ENCODE peak calls at places on chromosomes 12 and 14, in eight cellular contexts. N is Daoy; S is H54; J is ACHN; B is OCI-LY7; E is CD8-positive, alpha-beta T cell; Z is stimulated activated CD4-positive, alpha-beta T cell treated with anti-CD3 and anti-CD28 coated beads, Interleukin-2, amount 100 ng/mL, for 48 hours; L is CD8-positive, alpha-beta memory T cell. V is an unnamed sample.

GRCh38 chr12:77847060-77847541 is 16.4 kb downstream of the NAV3 start:
- DNase-seq in Z (no peak), B (peak), S (no peak), E (no peak), J (no peak), N (peak), L (no peak), V (no peak)

GRCh38 chr14:68978550-68978911 is 571 bp downstream of the ACTN1 start:
- DNase-seq in B (no peak), L (no peak), N (peak), E (peak), Z (no peak), J (peak), S (no peak), V (no peak)

GRCh38 chr12:69987453-69988102 is 162.6 kb downstream of the MYRFL start:
- DNase-seq in J (peak), Z (no peak), B (no peak), N (peak), E (no peak), S (peak), L (no peak), V (peak)

GRCh38 chr12:1919284-1919683 is 832 bp upstream of the CACNA2D4 start:
- DNase-seq in S (no peak), N (peak), J (no peak), B (no peak), Z (no peak), E (no peak), L (no peak), V (no peak)

GRCh38 chr14:84340938-84341337 is 1189.0 kb upstream of the FLRT2 start:
- DNase-seq in S (no peak), Z (no peak), B (no peak), J (no peak), L (no peak), N (no peak), E (no peak), V (no peak)

GRCh38 chr14:101992708-101993107 is 28.3 kb downstream of the DYNC1H1 start:
- DNase-seq in N (no peak), L (no peak), B (peak), E (no peak), S (no peak), Z (no peak), J (no peak), V (no peak)

GRCh38 chr12:26162905-26163304 is 32.5 kb upstream of the SSPN start:
- DNase-seq in Z (no peak), N (no peak), L (no peak), E (no peak), B (no peak), J (no peak), S (no peak), V (no peak)

GRCh38 chr14:90383731-90384542 is 12.9 kb upstream of the CALM1 start:
- DNase-seq in L (peak), B (peak), E (peak), S (no peak), N (peak), J (peak), Z (peak), V (peak)

GRCh38 chr14:21408152-21408551 is 24.3 kb upstream of the SUPT16H start:
- DNase-seq in E (no peak), Z (no peak), J (peak), S (peak), L (no peak), B (no peak), N (peak), V (peak)

GRCh38 chr12:72511906-72512305 is 239.7 kb downstream of the TRHDE start:
- DNase-seq in S (no peak), B (no peak), J (peak), E (no peak), L (no peak), Z (no peak), N (peak), V (peak)

GRCh38 chr14:106831322-106831720 is 1304.9 kb downstream of the TMEM121 start:
- DNase-seq in B (peak), N (no peak), S (no peak), Z (peak), J (peak), E (peak), L (peak), V (no peak)

GRCh38 chr12:115079760-115080159 is 395.8 kb upstream of the TBX3 start:
- DNase-seq in L (no peak), J (no peak), N (no peak), B (no peak), E (no peak), S (no peak), Z (no peak), V (no peak)

GRCh38 chr12:11759894-11760293 is 110.4 kb downstream of the ETV6 start:
- DNase-seq in J (no peak), S (no peak), E (no peak), L (no peak), N (no peak), B (no peak), Z (no peak), V (no peak)

GRCh38 chr12:54383041-54383609 is 1.4 kb downstream of the ZNF385A start:
- DNase-seq in E (no peak), B (no peak), S (peak), J (peak), L (no peak), Z (no peak), N (peak), V (peak)

GRCh38 chr12:51082561-51083139 is 746 bp downstream of the CSRNP2 start:
- DNase-seq in Z (peak), B (peak), S (peak), L (no peak), E (peak), J (peak), N (peak), V (peak)

GRCh38 chr12:29463198-29463597 is 34.3 kb downstream of the OVCH1 start:
- DNase-seq in L (no peak), E (no peak), Z (no peak), B (no peak), J (no peak), S (no peak), N (no peak), V (no peak)

GRCh38 chr12:119069029-119069731 is 87.8 kb downstream of the SRRM4 start:
- DNase-seq in Z (no peak), E (no peak), L (no peak), N (no peak), J (no peak), S (no peak), B (no peak), V (no peak)

GRCh38 chr12:27592548-27592947 is 68.5 kb downstream of the PPFIBP1 start:
- DNase-seq in J (no peak), L (no peak), E (no peak), N (peak), B (no peak), S (no peak), Z (no peak), V (peak)

GRCh38 chr12:96171905-96172304 is 22.3 kb upstream of the ELK3 start:
- DNase-seq in Z (no peak), N (no peak), S (no peak), L (no peak), B (no peak), J (no peak), E (no peak), V (no peak)

GRCh38 chr14:63896278-63896720 is 43.5 kb downstream of the SYNE2 start:
- DNase-seq in N (peak), L (no peak), E (no peak), Z (no peak), J (peak), S (peak), B (no peak), V (peak)

GRCh38 chr12:47808049-47808448 is 11.7 kb downstream of the HDAC7 start:
- DNase-seq in J (no peak), Z (peak), E (peak), L (peak), S (no peak), N (peak), B (peak), V (peak)

GRCh38 chr14:37587881-37588666 is 7.0 kb downstream of the FOXA1 start:
- DNase-seq in J (no peak), E (no peak), Z (no peak), S (no peak), B (no peak), L (no peak), N (peak), V (no peak)

GRCh38 chr12:108985750-108986149 is 35.1 kb downstream of the SVOP start:
- DNase-seq in B (no peak), J (no peak), L (no peak), E (no peak), Z (no peak), N (no peak), S (no peak), V (no peak)

GRCh38 chr12:55619352-55620138 is 17.1 kb upstream of the OR10P1 start:
- DNase-seq in N (peak), E (no peak), S (peak), Z (peak), J (peak), B (peak), L (no peak), V (peak)

V was measured in brain microvascular endothelial cell.